ENCODE peak calls at places on chromosomes 3 and 15, in nine cellular contexts. Z is GM12878, T is A549, N is H1, I is HepG2, H is WTC11, L is K562, V is HCT116, P is endothelial cell of umbilical vein. S is an unnamed sample.

GRCh38 chr15:74821091-74821789 is 5.2 kb upstream of the CPLX3 start:
- DNase-seq in Z (peak), T (no peak), N (no peak), I (no peak), H (peak), L (no peak), V (no peak), P (no peak), S (peak)

GRCh38 chr3:52777127-52777958 is at the start of gene ITIH1:
- DNase-seq in Z (no peak), T (no peak), N (no peak), I (no peak), H (no peak), L (no peak), V (no peak), P (no peak), S (no peak)

GRCh38 chr3:99503350-99503749 is 135.0 kb upstream of the COL8A1 start:
- DNase-seq in Z (no peak), T (no peak), N (no peak), I (no peak), H (no peak), L (no peak), V (no peak), P (no peak), S (no peak)

GRCh38 chr3:161230621-161231195 is 9.6 kb downstream of the NMD3 start:
- DNase-seq in Z (no peak), T (no peak), N (no peak), I (no peak), H (no peak), L (no peak), V (no peak), P (no peak), S (no peak)

GRCh38 chr15:44882499-44882968 is 74.0 kb upstream of the TERB2 start:
- DNase-seq in Z (peak), T (no peak), N (no peak), I (no peak), H (no peak), L (no peak), V (no peak), P (no peak), S (no peak)

GRCh38 chr3:40580494-40581091 is 55.8 kb downstream of the ZNF621 start:
- DNase-seq in Z (no peak), T (peak), N (peak), I (peak), H (peak), L (peak), V (peak), P (peak), S (peak)

GRCh38 chr15:74788716-74789151 is 6.9 kb downstream of the CSK start:
- DNase-seq in Z (peak), T (no peak), N (no peak), I (no peak), H (peak), L (no peak), V (no peak), P (no peak), S (peak)

GRCh38 chr3:49984424-49984823 is 44.5 kb downstream of the RBM6 start:
- DNase-seq in Z (no peak), T (no peak), N (no peak), I (no peak), H (no peak), L (no peak), V (no peak), P (no peak), S (no peak)

GRCh38 chr3:146117406-146118285 is 43.3 kb downstream of the PLOD2 start:
- DNase-seq in Z (no peak), T (peak), N (no peak), I (no peak), H (no peak), L (no peak), V (no peak), P (no peak), S (no peak)

GRCh38 chr15:29773816-29774215 is 48.5 kb downstream of the TJP1 start:
- DNase-seq in Z (no peak), T (no peak), N (no peak), I (no peak), H (no peak), L (no peak), V (no peak), P (no peak), S (no peak)

DNA sequence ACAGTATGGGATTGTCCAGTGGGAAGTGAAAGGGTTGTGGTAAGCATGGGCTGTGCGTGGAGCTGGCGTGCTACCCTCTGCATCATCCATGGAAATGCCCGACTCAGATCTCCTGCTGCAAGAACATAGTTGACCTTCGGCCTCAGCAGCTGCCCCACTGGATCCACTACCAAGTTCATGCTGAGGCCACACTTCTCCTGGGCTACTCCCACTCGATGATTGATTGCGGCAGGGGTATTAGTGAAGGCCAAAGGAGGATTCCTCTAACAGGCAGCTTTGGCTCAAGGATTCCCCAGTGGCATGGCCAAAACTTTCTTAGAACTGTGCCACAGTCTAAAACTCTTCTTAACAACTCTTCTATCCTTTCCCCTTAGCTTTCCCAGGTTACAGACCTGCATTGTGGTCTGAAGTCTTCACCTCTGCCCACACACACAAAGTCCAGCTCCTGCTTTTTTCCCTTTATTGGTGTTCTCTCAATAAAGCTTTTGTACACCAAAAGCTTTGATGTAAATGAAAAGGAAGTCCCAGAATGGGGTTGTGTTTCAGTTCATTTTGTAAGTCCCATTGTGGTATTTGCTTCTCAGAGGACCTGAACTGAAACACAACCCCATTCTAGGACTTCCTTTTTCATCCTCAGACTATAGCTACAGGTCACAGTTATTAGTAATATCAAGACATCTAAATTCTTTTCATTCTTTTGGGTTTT is 4.9 kb upstream of the TBC1D5 start:
- DNase-seq in Z (peak), T (no peak), N (no peak), I (peak), H (no peak), L (no peak), V (no peak), P (no peak), S (peak)
- TF ChIP-seq MAX in Z (no peak), T (no peak), N (no peak), I (no peak), H (no peak), L (no peak), V (no peak), P (no peak), S (no peak)

GRCh38 chr3:128993461-128994172 is at the start of gene CFAP92:
- DNase-seq in Z (no peak), T (peak), N (peak), I (no peak), H (peak), L (peak), V (peak), P (no peak), S (no peak)
- TF ChIP-seq MAX in Z (no peak), T (no peak), N (peak), I (no peak), H (peak), L (no peak), V (no peak), P (no peak), S (no peak)

GRCh38 chr3:46194868-46195553 is 13.1 kb downstream of the CCR1 start:
- DNase-seq in Z (no peak), T (no peak), N (no peak), I (no peak), H (no peak), L (no peak), V (no peak), P (no peak), S (no peak)

GRCh38 chr3:46196261-46196957 is 11.7 kb downstream of the CCR1 start:
- DNase-seq in Z (no peak), T (no peak), N (no peak), I (no peak), H (no peak), L (no peak), V (no peak), P (no peak), S (no peak)

GRCh38 chr3:46192939-46193338 is 15.2 kb downstream of the CCR1 start:
- DNase-seq in Z (no peak), T (no peak), N (no peak), I (no peak), H (no peak), L (no peak), V (no peak), P (no peak), S (no peak)

GRCh38 chr3:46191730-46192129 is 16.4 kb downstream of the CCR1 start:
- DNase-seq in Z (no peak), T (no peak), N (no peak), I (no peak), H (no peak), L (no peak), V (no peak), P (no peak), S (peak)

GRCh38 chr3:46193436-46193835 is 14.7 kb downstream of the CCR1 start:
- DNase-seq in Z (no peak), T (no peak), N (no peak), I (no peak), H (no peak), L (no peak), V (no peak), P (no peak), S (peak)
- TF ChIP-seq MAX in Z (no peak), T (no peak), N (no peak), I (no peak), H (no peak), L (no peak), V (no peak), P (no peak), S (no peak)

GRCh38 chr3:4979401-4980228 is at the start of gene BHLHE40:
- DNase-seq in Z (no peak), T (no peak), N (peak), I (no peak), H (peak), L (peak), V (no peak), P (peak), S (peak)
- TF ChIP-seq MAX in Z (no peak), T (no peak), N (no peak), I (no peak), H (no peak), L (peak), V (no peak), P (no peak), S (no peak)

GRCh38 chr3:19645093-19645492 is 288.9 kb downstream of the EFHB start:
- DNase-seq in Z (peak), T (no peak), N (no peak), I (no peak), H (no peak), L (no peak), V (no peak), P (no peak), S (no peak)
- TF ChIP-seq MAX in Z (no peak), T (no peak), N (no peak), I (no peak), H (no peak), L (no peak), V (no peak), P (no peak), S (no peak)

DNA sequence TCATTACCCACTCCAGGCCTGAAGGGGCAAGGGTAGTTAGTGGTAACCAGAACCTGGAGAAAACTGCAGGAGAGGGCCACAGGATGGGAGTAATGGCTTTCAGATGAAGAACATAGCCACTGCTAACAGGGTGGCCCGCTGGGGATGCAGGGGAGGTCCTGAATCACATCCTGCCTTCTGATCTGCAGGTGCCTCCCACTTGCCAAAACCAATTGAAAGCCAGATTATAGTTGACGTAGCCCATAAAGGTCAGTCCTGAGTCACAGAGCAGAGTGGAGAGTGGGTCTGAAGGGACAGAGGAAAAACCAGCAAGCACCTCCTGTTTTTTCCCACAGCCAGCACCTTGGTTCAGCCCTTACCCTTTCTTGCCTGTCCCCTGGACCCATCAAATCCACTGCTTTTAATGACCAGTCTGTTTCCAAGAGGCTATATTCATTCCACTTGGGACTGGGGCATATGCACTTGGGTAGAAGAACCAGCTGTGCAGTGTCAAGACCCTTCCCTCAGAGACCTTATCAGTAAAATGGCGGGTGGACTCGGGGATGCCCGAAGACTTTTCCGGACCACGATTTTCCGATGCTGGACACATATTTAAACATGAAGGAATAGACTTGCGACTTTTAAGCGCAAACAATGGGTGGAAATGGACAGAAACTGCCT is 605 bp upstream of the SLC35G2 start:
- DNase-seq in Z (no peak), T (peak), N (peak), I (peak), H (peak), L (peak), V (peak), P (peak), S (peak)
- TF ChIP-seq MAX in Z (no peak), T (no peak), N (no peak), I (no peak), H (no peak), L (no peak), V (no peak), P (no peak), S (peak)

GRCh38 chr3:37040231-37040630 is 46.9 kb downstream of the MLH1 start:
- DNase-seq in Z (no peak), T (no peak), N (no peak), I (no peak), H (no peak), L (no peak), V (no peak), P (no peak), S (no peak)

GRCh38 chr3:37041546-37042195 is 48.4 kb downstream of the MLH1 start:
- DNase-seq in Z (no peak), T (no peak), N (no peak), I (no peak), H (no peak), L (no peak), V (no peak), P (no peak), S (no peak)

GRCh38 chr3:37037352-37037751 is 44.0 kb downstream of the MLH1 start:
- DNase-seq in Z (no peak), T (no peak), N (no peak), I (no peak), H (no peak), L (no peak), V (no peak), P (no peak), S (no peak)

DNA sequence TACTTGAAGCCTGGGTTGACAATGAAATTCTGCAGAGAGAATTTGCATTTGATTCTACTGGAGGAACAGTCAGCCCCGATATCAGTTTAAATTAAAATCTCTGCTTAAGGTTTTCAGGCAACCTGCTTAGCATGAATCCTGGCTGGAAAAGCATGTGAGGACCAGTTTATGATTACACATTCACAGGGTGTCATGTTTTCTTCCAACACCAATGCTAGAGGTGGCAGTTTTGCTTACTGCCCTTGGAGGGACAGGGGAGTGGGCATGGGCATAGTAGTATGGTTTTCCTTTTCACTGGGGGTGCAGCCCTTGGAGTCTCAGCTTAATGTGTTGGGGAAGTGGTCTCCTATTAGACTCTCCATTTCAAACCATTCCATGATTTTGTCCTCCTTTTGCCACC is 46.1 kb downstream of the MLH1 start:
- DNase-seq in Z (no peak), T (no peak), N (no peak), I (no peak), H (no peak), L (no peak), V (no peak), P (no peak), S (no peak)
- TF ChIP-seq MAX in Z (no peak), T (no peak), N (no peak), I (no peak), H (no peak), L (no peak), V (no peak), P (no peak), S (no peak)

GRCh38 chr3:22089284-22089683 is 338.3 kb upstream of the ZNF385D start:
- DNase-seq in Z (peak), T (peak), N (no peak), I (peak), H (peak), L (no peak), V (no peak), P (peak), S (peak)
- TF ChIP-seq MAX in Z (no peak), T (no peak), N (no peak), I (no peak), H (no peak), L (no peak), V (no peak), P (no peak), S (no peak)

GRCh38 chr3:139897759-139898158 is 37.2 kb upstream of the CLSTN2 start:
- DNase-seq in Z (no peak), T (no peak), N (no peak), I (no peak), H (no peak), L (no peak), V (no peak), P (no peak), S (no peak)

GRCh38 chr3:139893963-139894637 is 40.9 kb upstream of the CLSTN2 start:
- DNase-seq in Z (no peak), T (no peak), N (no peak), I (no peak), H (no peak), L (no peak), V (no peak), P (no peak), S (no peak)

GRCh38 chr3:139888561-139889140 is 46.3 kb upstream of the CLSTN2 start:
- DNase-seq in Z (no peak), T (no peak), N (no peak), I (no peak), H (no peak), L (no peak), V (no peak), P (no peak), S (no peak)

GRCh38 chr3:139894638-139894989 is 40.4 kb upstream of the CLSTN2 start:
- DNase-seq in Z (no peak), T (no peak), N (no peak), I (no peak), H (no peak), L (no peak), V (no peak), P (no peak), S (no peak)

DNA sequence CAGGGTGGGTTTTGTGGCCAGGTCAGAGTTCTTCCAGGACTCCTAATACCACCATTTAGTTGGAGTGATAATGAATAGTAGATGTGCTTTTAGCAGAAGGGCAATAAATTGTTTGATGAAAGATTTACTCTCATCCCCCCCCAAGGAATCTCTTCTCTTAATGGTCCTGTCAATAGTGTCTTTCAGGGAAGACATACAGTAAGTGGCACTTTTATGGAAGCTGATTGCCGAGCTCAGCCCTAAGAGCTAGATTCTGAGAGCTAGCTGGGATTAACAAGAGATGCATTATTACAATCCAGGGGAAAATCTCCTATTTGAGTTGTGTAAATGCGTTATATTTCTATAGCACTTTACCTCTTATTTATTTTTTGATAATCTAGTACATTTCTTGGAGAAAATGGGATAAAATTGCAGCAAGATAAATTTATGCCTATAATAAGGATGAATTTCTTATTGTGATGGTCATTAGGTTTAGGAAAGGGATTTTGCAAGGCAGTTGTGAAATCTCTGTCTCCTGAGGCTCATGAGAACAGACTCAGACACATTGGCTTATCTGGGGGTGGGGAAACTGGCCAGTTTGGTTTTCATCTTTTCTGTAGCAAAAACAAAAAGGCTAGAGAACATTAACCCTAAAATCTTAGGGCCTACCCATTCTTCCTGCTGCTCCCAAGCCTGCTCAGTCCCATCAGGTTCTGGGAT is 41.6 kb upstream of the CLSTN2 start:
- DNase-seq in Z (no peak), T (no peak), N (no peak), I (no peak), H (no peak), L (no peak), V (no peak), P (no peak), S (no peak)
- TF ChIP-seq MAX in Z (no peak), T (no peak), N (no peak), I (no peak), H (no peak), L (no peak), V (no peak), P (no peak), S (no peak)